ENCODE peak calls at places on chromosomes 2 and 18, in six cellular contexts. U is ecto neural progenitor cell; Q is right cardiac atrium; M is AG08396; D is GM18507; Z is stimulated activated CD4-positive, alpha-beta T cell treated with anti-CD3 and anti-CD28 coated beads, Interleukin-4, amount 100 ng/mL, for 1 hour. A is an unnamed sample.

GRCh38 chr2:39266139-39266805 is 22.5 kb upstream of the CDKL4 start:
- DNase-seq in U (no peak), Q (no peak), M (no peak), D (no peak), Z (no peak), A (peak)

GRCh38 chr18:27627927-27628326 is 442.8 kb upstream of the CHST9 start:
- DNase-seq in U (no peak), Q (no peak), M (no peak), D (no peak), Z (no peak), A (no peak)

GRCh38 chr2:54691439-54692135 is 31.9 kb upstream of the EML6 start:
- DNase-seq in U (no peak), Q (no peak), M (no peak), D (no peak), Z (no peak), A (no peak)

GRCh38 chr18:68435581-68435980 is 279.3 kb downstream of the TMX3 start:
- DNase-seq in U (no peak), Q (no peak), M (no peak), D (no peak), Z (no peak), A (no peak)

GRCh38 chr2:197647961-197648690 is 27.3 kb downstream of the RFTN2 start:
- DNase-seq in U (no peak), Q (no peak), M (peak), D (no peak), Z (no peak), A (no peak)

GRCh38 chr18:24528857-24529256 is 68.4 kb downstream of the HRH4 start:
- DNase-seq in U (no peak), Q (no peak), M (no peak), D (no peak), Z (no peak), A (no peak)

GRCh38 chr2:229090231-229090630 is 180.9 kb downstream of the PID1 start:
- DNase-seq in U (no peak), Q (no peak), M (peak), D (no peak), Z (no peak), A (no peak)

GRCh38 chr18:31116853-31117595 is 14.8 kb upstream of the DSC2 start:
- DNase-seq in U (no peak), Q (no peak), M (no peak), D (no peak), Z (no peak), A (no peak)

GRCh38 chr18:44632469-44633145 is 48.1 kb upstream of the SETBP1 start:
- DNase-seq in U (no peak), Q (no peak), M (no peak), D (no peak), Z (no peak), A (no peak)

GRCh38 chr2:136920652-136921333 is 155.4 kb downstream of the THSD7B start:
- DNase-seq in U (peak), Q (peak), M (no peak), D (no peak), Z (no peak), A (no peak)

GRCh38 chr2:130986890-130987493 is 106.3 kb downstream of the FAM168B start:
- DNase-seq in U (no peak), Q (no peak), M (no peak), D (no peak), Z (no peak), A (no peak)

GRCh38 chr2:147311058-147311429 is 533.8 kb upstream of the ACVR2A start:
- DNase-seq in U (no peak), Q (no peak), M (no peak), D (no peak), Z (no peak), A (no peak)

GRCh38 chr18:79873449-79874110 is 75.8 kb downstream of the KCNG2 start:
- DNase-seq in U (peak), Q (no peak), M (no peak), D (no peak), Z (no peak), A (no peak)

GRCh38 chr2:162073776-162074578 is at the start of gene DPP4:
- DNase-seq in U (peak), Q (peak), M (peak), D (peak), Z (peak), A (peak)

GRCh38 chr2:232028631-232029030 is 67.1 kb downstream of the DIS3L2 start:
- DNase-seq in U (no peak), Q (peak), M (peak), D (no peak), Z (no peak), A (no peak)

GRCh38 chr2:237774811-237775553 is 23.6 kb upstream of the RBM44 start:
- DNase-seq in U (peak), Q (no peak), M (peak), D (peak), Z (peak), A (peak)

GRCh38 chr2:54497738-54498680 is 41.9 kb downstream of the SPTBN1 start:
- DNase-seq in U (no peak), Q (no peak), M (peak), D (no peak), Z (no peak), A (no peak)

GRCh38 chr2:126707941-126708340 is 52.0 kb downstream of the GYPC start:
- DNase-seq in U (no peak), Q (no peak), M (no peak), D (no peak), Z (no peak), A (no peak)

GRCh38 chr18:59629894-59630293 is 67.3 kb downstream of the CCBE1 start:
- DNase-seq in U (no peak), Q (peak), M (no peak), D (no peak), Z (no peak), A (no peak)

GRCh38 chr2:113240915-113241911 is 37.5 kb downstream of the PAX8 start:
- DNase-seq in U (no peak), Q (peak), M (peak), D (no peak), Z (peak), A (peak)